ENCODE peak calls at places on chromosomes 4 and X, in seven cellular contexts. U is H1, V is PC-3, P is HCT116, X is adrenal gland, H is suprapubic skin, A is uterus. G is an unnamed sample. For H3K4me1, the result is how much of the 10 kb centered on the place peaks cover.

GRCh38 chrX:68878977-68879376 is 50.2 kb downstream of the EFNB1 start:
- DNase-seq in U (no peak), V (no peak), P (no peak), X (no peak), H (no peak), A (no peak), G (peak)

GRCh38 chrX:142327182-142327581 is 122.1 kb upstream of the MAGEC2 start:
- DNase-seq in U (no peak), V (no peak), P (no peak), X (no peak), H (no peak), A (no peak), G (no peak)

GRCh38 chr4:151035321-151035720 is 20.2 kb upstream of the LRBA start:
- DNase-seq in U (no peak), V (peak), P (no peak), X (no peak), H (no peak), A (no peak), G (no peak)

GRCh38 chr4:139822391-139822790 is 156.8 kb downstream of the MGST2 start:
- DNase-seq in U (no peak), V (no peak), P (no peak), X (no peak), H (no peak), A (no peak), G (no peak)

GRCh38 chrX:44675364-44676024 is 132.8 kb upstream of the FUNDC1 start:
- DNase-seq in U (no peak), V (peak), P (no peak), X (peak), H (peak), A (peak), G (peak)

GRCh38 chr4:130486186-130486585 is 1390.2 kb downstream of the C4orf33 start:
- DNase-seq in U (no peak), V (peak), P (no peak), X (no peak), H (no peak), A (no peak), G (no peak)

GRCh38 chr4:88804234-88804633 is 106.6 kb upstream of the NAP1L5 start:
- DNase-seq in U (no peak), V (no peak), P (no peak), X (no peak), H (no peak), A (no peak), G (no peak)

GRCh38 chr4:144820706-144821105 is 174.8 kb downstream of the HHIP start:
- DNase-seq in U (no peak), V (no peak), P (no peak), X (no peak), H (no peak), A (no peak), G (no peak)

GRCh38 chrX:19682712-19683331 is 167.5 kb upstream of the MAP3K15 start:
- DNase-seq in U (no peak), V (peak), P (no peak), X (peak), H (peak), A (peak), G (no peak)

GRCh38 chr4:158936238-158936637 is 166.6 kb upstream of the RAPGEF2 start:
- DNase-seq in U (no peak), V (no peak), P (no peak), X (no peak), H (no peak), A (no peak), G (no peak)

GRCh38 chr4:48017108-48017527 is 546 bp downstream of the NIPAL1 start:
- DNase-seq in U (peak), V (peak), P (peak), X (peak), H (peak), A (peak), G (peak)

GRCh38 chr4:74044676-74045075 is 6.2 kb upstream of the CXCL3 start:
- DNase-seq in U (no peak), V (peak), P (no peak), X (no peak), H (no peak), A (no peak), G (peak)

GRCh38 chr4:98260047-98260578 is 1.1 kb upstream of the RAP1GDS1 start:
- DNase-seq in U (no peak), V (peak), P (peak), X (peak), H (peak), A (peak), G (no peak)

GRCh38 chr4:34250562-34250961 is 1993.8 kb downstream of the ARAP2 start:
- DNase-seq in U (no peak), V (peak), P (no peak), X (no peak), H (no peak), A (no peak), G (peak)

GRCh38 chr4:610411-611261 is 14.7 kb upstream of the PDE6B start:
- DNase-seq in U (no peak), V (peak), P (no peak), X (peak), H (no peak), A (no peak), G (peak)

GRCh38 chr4:158219623-158220022 is 9.3 kb downstream of the TMEM144 start:
- DNase-seq in U (no peak), V (no peak), P (no peak), X (no peak), H (no peak), A (no peak), G (no peak)

GRCh38 chr4:39718366-39719323 is 20.7 kb downstream of the UBE2K start:
- DNase-seq in U (peak), V (no peak), P (no peak), X (no peak), H (no peak), A (no peak), G (no peak)

GRCh38 chr4:31411606-31412005 is 691.4 kb downstream of the PCDH7 start:
- DNase-seq in U (no peak), V (peak), P (no peak), X (no peak), H (no peak), A (no peak), G (no peak)

GRCh38 chrX:112768563-112768962 is 72.1 kb downstream of the AMOT start:
- DNase-seq in U (no peak), V (no peak), P (no peak), X (no peak), H (no peak), A (no peak), G (no peak)

GRCh38 chr4:184423003-184423686 is 51.2 kb downstream of the IRF2 start:
- DNase-seq in U (no peak), V (no peak), P (no peak), X (no peak), H (no peak), A (no peak), G (no peak)

GRCh38 chr4:74543983-74544382 is 99.0 kb downstream of the AREG start:
- DNase-seq in U (no peak), V (no peak), P (no peak), X (no peak), H (no peak), A (no peak), G (no peak)

GRCh38 chrX:20595928-20596550 is 329.3 kb upstream of the RPS6KA3 start:
- DNase-seq in U (no peak), V (peak), P (no peak), X (no peak), H (no peak), A (no peak), G (peak)

GRCh38 chr4:173990126-173990878 is 293.2 kb downstream of the FBXO8 start:
- DNase-seq in U (no peak), V (peak), P (peak), X (no peak), H (no peak), A (peak), G (no peak)
- TF ChIP-seq CTCF in U (no peak), V (peak), P (peak), X (no peak), H (peak), A (peak), G (peak)

DNA sequence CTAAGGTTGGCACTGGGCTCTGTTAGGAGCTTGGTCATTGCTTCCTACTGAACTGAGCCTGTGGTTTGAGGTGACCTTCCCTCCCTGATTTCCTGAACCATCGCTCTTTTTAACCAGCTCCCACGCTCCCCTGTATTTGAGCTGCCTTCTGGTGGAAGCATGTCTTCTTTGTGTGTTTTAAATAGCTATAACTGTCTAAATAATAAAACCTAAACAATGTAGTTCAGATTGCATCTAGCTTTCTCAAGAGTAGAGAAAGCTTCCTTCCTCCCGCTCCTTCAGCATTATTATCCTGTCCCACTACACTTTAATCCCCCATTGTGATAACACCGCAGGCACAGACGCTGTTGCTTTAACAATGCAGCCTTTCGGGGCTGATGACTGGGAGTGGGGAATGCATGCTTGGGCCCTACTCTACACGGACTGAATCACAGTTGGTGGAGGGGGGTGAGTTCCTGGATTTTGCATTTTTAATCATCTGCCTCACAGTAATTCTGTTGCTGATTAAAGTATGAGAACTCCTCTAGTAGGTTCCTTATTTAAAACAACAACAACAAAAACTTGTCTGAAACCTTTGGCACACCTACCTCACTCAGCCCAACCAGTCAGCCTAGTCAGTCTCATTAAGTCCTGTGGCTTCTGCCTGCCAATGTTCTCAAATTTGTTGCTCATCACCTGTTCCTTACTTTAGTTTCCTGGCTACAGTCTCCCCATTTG is 6.6 kb downstream of the SMS start:
- DNase-seq in U (no peak), V (peak), P (no peak), X (no peak), H (no peak), A (no peak), G (no peak)
- H3K4me1 ChIP-seq in U (under half), V (under half), P (under half), X (under half), H (under half), A (under half), G (under half)

DNA sequence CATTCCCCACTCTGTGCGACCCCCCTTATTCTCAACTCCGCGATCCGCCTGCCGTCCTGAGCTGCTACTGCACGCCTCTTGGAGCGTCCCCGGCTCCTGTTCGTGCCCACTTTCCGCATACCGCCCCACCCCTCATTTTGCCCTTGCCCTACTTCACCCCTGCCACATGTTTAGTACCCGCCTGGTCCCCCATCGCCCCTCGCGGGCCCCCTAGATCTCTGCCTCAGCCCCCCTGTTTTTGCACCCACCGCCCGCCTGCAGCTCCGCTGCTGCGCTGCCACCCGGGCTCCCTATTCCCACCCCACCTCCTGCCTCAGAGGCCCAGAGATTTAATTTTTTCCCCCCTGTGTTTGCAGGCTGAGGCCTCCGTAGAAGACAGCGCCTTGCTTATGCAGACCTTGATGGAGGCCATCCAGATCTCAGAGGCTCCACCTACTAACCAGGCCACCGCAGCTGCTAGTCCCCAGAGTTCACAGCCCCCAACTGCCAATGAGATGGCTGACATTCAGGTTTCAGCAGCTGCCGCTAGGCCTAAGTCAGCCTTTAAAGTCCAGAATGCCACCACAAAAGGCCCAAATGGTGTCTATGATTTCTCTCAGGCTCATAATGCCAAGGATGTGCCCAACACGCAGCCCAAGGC is 1.4 kb downstream of the MAGED1 start:
- DNase-seq in U (peak), V (no peak), P (no peak), X (peak), H (no peak), A (peak), G (no peak)
- H3K27ac ChIP-seq in U (no peak), V (no peak), P (no peak), X (peak), H (peak), A (peak), G (no peak)

GRCh38 chr4:26583865-26584652 is at the start of gene TBC1D19:
- DNase-seq in U (peak), V (peak), P (peak), X (peak), H (peak), A (peak), G (peak)
- TF ChIP-seq CTCF in U (no peak), V (no peak), P (no peak), X (no peak), H (no peak), A (peak), G (peak)

DNA sequence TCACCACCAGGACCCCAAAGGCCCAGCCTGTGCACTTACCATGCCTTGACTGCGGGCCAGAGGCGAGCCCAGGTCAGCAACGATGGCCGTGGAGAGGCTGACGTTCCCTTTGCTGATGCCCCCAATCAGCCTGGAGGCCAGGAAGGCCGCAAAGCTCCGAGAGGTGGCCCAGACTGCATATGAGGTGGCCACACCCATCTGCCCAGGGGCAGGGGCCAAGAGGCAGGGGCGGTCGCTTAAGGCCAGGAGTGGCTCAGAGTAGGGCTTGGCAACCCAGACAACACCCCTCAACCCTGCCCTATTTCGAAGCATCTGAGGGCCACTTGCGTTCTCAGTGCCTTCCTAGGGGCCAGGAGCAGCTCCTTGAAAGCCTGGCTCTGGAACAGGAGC is 30.6 kb downstream of the NOP14 start:
- DNase-seq in U (no peak), V (no peak), P (no peak), X (peak), H (peak), A (peak), G (no peak)
- H3K4me1 ChIP-seq in U (under half), V (under half), P (under half), X (under half), H (half or more), A (under half), G (under half)

GRCh38 chr4:94409947-94410346 is 41.8 kb upstream of the PDLIM5 start:
- DNase-seq in U (no peak), V (no peak), P (no peak), X (no peak), H (no peak), A (no peak), G (no peak)

GRCh38 chr4:94408549-94409374 is 43.0 kb upstream of the PDLIM5 start:
- DNase-seq in U (no peak), V (no peak), P (no peak), X (no peak), H (no peak), A (no peak), G (no peak)

GRCh38 chr4:94409375-94409679 is 42.4 kb upstream of the PDLIM5 start:
- DNase-seq in U (no peak), V (no peak), P (no peak), X (no peak), H (no peak), A (no peak), G (no peak)

GRCh38 chr4:94407846-94408245 is 43.9 kb upstream of the PDLIM5 start:
- DNase-seq in U (no peak), V (no peak), P (no peak), X (no peak), H (no peak), A (no peak), G (no peak)

DNA sequence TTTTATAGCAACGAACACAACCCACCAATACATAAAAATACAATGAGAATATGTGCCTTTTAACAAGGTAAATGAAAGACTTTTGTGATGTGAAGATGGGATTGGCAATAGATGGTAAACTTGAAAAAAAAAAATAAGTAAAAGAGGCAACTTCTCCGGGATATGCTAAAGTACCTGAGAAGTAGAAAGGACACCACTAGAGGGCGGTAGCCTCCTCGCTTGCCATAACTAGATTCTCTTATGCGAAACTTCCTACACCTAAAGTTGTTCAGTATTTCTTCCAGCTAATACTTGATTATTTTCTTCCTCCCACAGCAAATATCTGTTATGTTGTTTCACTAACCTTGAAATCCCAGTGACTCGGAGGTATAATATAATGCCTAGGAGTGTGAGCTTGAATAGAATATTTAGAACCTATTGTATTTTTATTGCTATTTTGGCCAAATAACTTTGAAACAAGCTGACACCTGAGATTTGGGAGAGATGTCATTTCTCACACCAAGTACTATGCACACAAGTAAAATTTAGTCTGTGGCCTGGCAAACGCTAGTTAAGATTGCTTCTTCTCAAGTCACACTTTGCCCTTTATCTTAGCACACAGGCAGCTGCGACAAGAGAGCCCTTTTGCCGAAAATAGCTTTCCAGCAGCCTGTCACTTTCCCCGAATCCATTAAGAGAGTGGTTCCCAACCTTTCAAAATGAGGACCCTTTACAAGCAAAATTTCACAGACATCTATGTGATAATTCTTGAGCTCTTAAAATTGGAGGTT is 44.9 kb upstream of the PDLIM5 start:
- DNase-seq in U (peak), V (peak), P (peak), X (peak), H (peak), A (peak), G (no peak)
- H3K27ac ChIP-seq in U (no peak), V (no peak), P (no peak), X (no peak), H (no peak), A (peak), G (no peak)

GRCh38 chrX:128800138-128800537 is 723.2 kb downstream of the SMARCA1 start:
- DNase-seq in U (no peak), V (no peak), P (no peak), X (no peak), H (no peak), A (no peak), G (no peak)

GRCh38 chrX:128807367-128807766 is 715.9 kb downstream of the SMARCA1 start:
- DNase-seq in U (no peak), V (no peak), P (no peak), X (no peak), H (no peak), A (no peak), G (no peak)

GRCh38 chrX:128804828-128805227 is 718.5 kb downstream of the SMARCA1 start:
- DNase-seq in U (no peak), V (no peak), P (no peak), X (no peak), H (no peak), A (no peak), G (no peak)

GRCh38 chrX:128805236-128805635 is 718.1 kb downstream of the SMARCA1 start:
- DNase-seq in U (no peak), V (no peak), P (no peak), X (no peak), H (no peak), A (no peak), G (no peak)
- TF ChIP-seq CTCF in U (no peak), V (no peak), P (no peak), X (no peak), H (no peak), A (no peak), G (no peak)